ENCODE peak calls at places on chromosome 21, in seven cellular contexts. One of them, this sample, is unnamed.

GRCh38 chr21:45386728-45387371 is 18.1 kb upstream of the COL18A1 start:
- DNase-seq in foreskin fibroblast: peak
- DNase-seq in cardiac muscle cell: peak
- DNase-seq in pancreas: peak
- DNase-seq in AG04449: peak
- DNase-seq in upper lobe of left lung: no peak
- DNase-seq in OCI-LY7: no peak
- DNase-seq in this sample: no peak

GRCh38 chr21:41979751-41980369 is 26.0 kb upstream of the C2CD2 start:
- DNase-seq in cardiac muscle cell: no peak
- DNase-seq in OCI-LY7: no peak
- DNase-seq in foreskin fibroblast: peak
- DNase-seq in upper lobe of left lung: no peak
- DNase-seq in pancreas: peak
- DNase-seq in AG04449: no peak
- DNase-seq in this sample: no peak

GRCh38 chr21:34614443-34614692 is 545 bp downstream of the RCAN1 start:
- DNase-seq in cardiac muscle cell: no peak
- DNase-seq in OCI-LY7: no peak
- DNase-seq in pancreas: no peak
- DNase-seq in foreskin fibroblast: no peak
- DNase-seq in AG04449: no peak
- DNase-seq in upper lobe of left lung: no peak
- DNase-seq in this sample: no peak

GRCh38 chr21:42321845-42322244 is 6.6 kb upstream of the TFF3 start:
- DNase-seq in OCI-LY7: no peak
- DNase-seq in pancreas: no peak
- DNase-seq in cardiac muscle cell: no peak
- DNase-seq in AG04449: no peak
- DNase-seq in upper lobe of left lung: no peak
- DNase-seq in foreskin fibroblast: no peak
- DNase-seq in this sample: no peak

GRCh38 chr21:46439906-46440305 is 18.8 kb upstream of the DIP2A start:
- DNase-seq in OCI-LY7: no peak
- DNase-seq in AG04449: no peak
- DNase-seq in pancreas: no peak
- DNase-seq in foreskin fibroblast: no peak
- DNase-seq in cardiac muscle cell: no peak
- DNase-seq in upper lobe of left lung: no peak
- DNase-seq in this sample: no peak

GRCh38 chr21:45455321-45456013 is 50.5 kb downstream of the COL18A1 start:
- DNase-seq in OCI-LY7: no peak
- DNase-seq in cardiac muscle cell: peak
- DNase-seq in foreskin fibroblast: peak
- DNase-seq in AG04449: no peak
- DNase-seq in pancreas: peak
- DNase-seq in upper lobe of left lung: peak
- DNase-seq in this sample: peak

GRCh38 chr21:16942703-16943102 is 570.1 kb upstream of the CXADR start:
- DNase-seq in foreskin fibroblast: peak
- DNase-seq in upper lobe of left lung: no peak
- DNase-seq in AG04449: no peak
- DNase-seq in cardiac muscle cell: peak
- DNase-seq in OCI-LY7: no peak
- DNase-seq in pancreas: no peak
- DNase-seq in this sample: no peak

GRCh38 chr21:26766826-26767325 is 78.3 kb downstream of the ADAMTS1 start:
- DNase-seq in pancreas: no peak
- DNase-seq in AG04449: no peak
- DNase-seq in foreskin fibroblast: no peak
- DNase-seq in cardiac muscle cell: no peak
- DNase-seq in upper lobe of left lung: no peak
- DNase-seq in OCI-LY7: no peak
- DNase-seq in this sample: no peak

GRCh38 chr21:46122241-46122671 is 24.3 kb downstream of the COL6A2 start:
- DNase-seq in pancreas: no peak
- DNase-seq in upper lobe of left lung: no peak
- DNase-seq in OCI-LY7: no peak
- DNase-seq in AG04449: no peak
- DNase-seq in cardiac muscle cell: peak
- DNase-seq in foreskin fibroblast: peak
- DNase-seq in this sample: no peak

GRCh38 chr21:36097427-36098230 is 27.8 kb downstream of the CBR1 start:
- DNase-seq in foreskin fibroblast: peak
- DNase-seq in AG04449: no peak
- DNase-seq in cardiac muscle cell: no peak
- DNase-seq in upper lobe of left lung: no peak
- DNase-seq in pancreas: no peak
- DNase-seq in OCI-LY7: no peak
- DNase-seq in this sample: no peak

GRCh38 chr21:29938968-29939858 is 583 bp downstream of the GRIK1 start:
- DNase-seq in pancreas: no peak
- DNase-seq in cardiac muscle cell: peak
- DNase-seq in upper lobe of left lung: peak
- DNase-seq in AG04449: no peak
- DNase-seq in OCI-LY7: no peak
- DNase-seq in foreskin fibroblast: peak
- DNase-seq in this sample: no peak

GRCh38 chr21:44739316-44739715 is 27.9 kb upstream of the TSPEAR start:
- DNase-seq in OCI-LY7: no peak
- DNase-seq in cardiac muscle cell: no peak
- DNase-seq in upper lobe of left lung: no peak
- DNase-seq in AG04449: no peak
- DNase-seq in pancreas: no peak
- DNase-seq in foreskin fibroblast: no peak
- DNase-seq in this sample: no peak

GRCh38 chr21:44534688-44535087 is 5.3 kb downstream of the KRTAP10-1 start:
- DNase-seq in foreskin fibroblast: no peak
- DNase-seq in pancreas: no peak
- DNase-seq in OCI-LY7: no peak
- DNase-seq in upper lobe of left lung: no peak
- DNase-seq in AG04449: no peak
- DNase-seq in cardiac muscle cell: no peak
- DNase-seq in this sample: no peak

GRCh38 chr21:15063081-15063820 is 1.5 kb downstream of the NRIP1 start:
- DNase-seq in foreskin fibroblast: peak
- DNase-seq in cardiac muscle cell: peak
- DNase-seq in OCI-LY7: no peak
- DNase-seq in pancreas: no peak
- DNase-seq in upper lobe of left lung: no peak
- DNase-seq in AG04449: no peak
- DNase-seq in this sample: no peak

GRCh38 chr21:31339736-31340135 is 4.3 kb downstream of the TIAM1 start:
- DNase-seq in cardiac muscle cell: no peak
- DNase-seq in pancreas: no peak
- DNase-seq in foreskin fibroblast: no peak
- DNase-seq in OCI-LY7: no peak
- DNase-seq in upper lobe of left lung: no peak
- DNase-seq in AG04449: no peak
- DNase-seq in this sample: no peak

GRCh38 chr21:39924577-39925308 is 57.5 kb downstream of the PCP4 start:
- DNase-seq in cardiac muscle cell: no peak
- DNase-seq in upper lobe of left lung: no peak
- DNase-seq in pancreas: peak
- DNase-seq in AG04449: no peak
- DNase-seq in foreskin fibroblast: no peak
- DNase-seq in OCI-LY7: no peak
- DNase-seq in this sample: no peak

GRCh38 chr21:42193131-42193671 is 25.7 kb upstream of the ABCG1 start:
- DNase-seq in upper lobe of left lung: no peak
- DNase-seq in cardiac muscle cell: peak
- DNase-seq in pancreas: no peak
- DNase-seq in foreskin fibroblast: no peak
- DNase-seq in OCI-LY7: no peak
- DNase-seq in AG04449: no peak
- DNase-seq in this sample: no peak

GRCh38 chr21:31553461-31553860 is 106.0 kb upstream of the SOD1 start:
- DNase-seq in pancreas: no peak
- DNase-seq in upper lobe of left lung: no peak
- DNase-seq in OCI-LY7: no peak
- DNase-seq in foreskin fibroblast: no peak
- DNase-seq in cardiac muscle cell: no peak
- DNase-seq in AG04449: no peak
- DNase-seq in this sample: no peak

DNA sequence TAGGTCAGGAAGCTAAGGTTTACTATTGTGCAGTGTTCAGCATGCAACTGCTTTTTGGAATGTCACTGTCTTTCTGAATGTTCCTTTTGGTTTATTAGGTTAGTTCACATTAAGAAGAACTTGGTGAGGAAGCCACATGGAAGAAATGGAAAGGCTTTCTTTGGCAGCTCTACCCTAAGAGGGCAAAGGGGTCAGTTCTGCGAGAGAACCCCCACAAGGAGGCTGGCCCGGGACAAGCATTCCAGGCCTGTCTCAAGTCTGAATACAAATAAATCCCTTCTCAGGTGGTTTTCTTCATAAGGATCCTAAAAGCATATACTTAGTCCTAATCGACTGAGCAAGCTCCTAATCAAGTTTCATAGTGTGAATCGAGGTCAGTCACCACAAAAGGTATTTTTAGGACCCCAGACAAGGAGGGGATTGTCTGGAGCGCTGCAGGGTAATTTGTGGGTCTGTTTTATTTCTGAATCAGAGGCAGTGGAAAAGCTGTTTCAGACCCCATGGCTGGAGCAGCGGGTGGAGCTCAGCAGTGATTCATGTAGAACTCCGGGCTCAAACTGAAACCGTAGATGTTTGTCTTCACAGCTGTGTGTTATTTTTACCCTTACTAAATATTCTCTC is 63.3 kb downstream of the ERG start:
- DNase-seq in foreskin fibroblast: peak
- DNase-seq in pancreas: no peak
- DNase-seq in OCI-LY7: no peak
- DNase-seq in upper lobe of left lung: no peak
- DNase-seq in cardiac muscle cell: peak
- DNase-seq in AG04449: no peak
- DNase-seq in this sample: no peak
- H3K4me3 ChIP-seq in foreskin fibroblast: peak
- H3K4me3 ChIP-seq in pancreas: no peak
- H3K4me3 ChIP-seq in OCI-LY7: no peak
- H3K4me3 ChIP-seq in upper lobe of left lung: no peak
- H3K4me3 ChIP-seq in cardiac muscle cell: no peak
- H3K4me3 ChIP-seq in AG04449: peak
- H3K4me3 ChIP-seq in this sample: no peak

GRCh38 chr21:37371041-37371397 is 4.4 kb downstream of the DYRK1A start:
- DNase-seq in OCI-LY7: no peak
- DNase-seq in pancreas: no peak
- DNase-seq in upper lobe of left lung: no peak
- DNase-seq in AG04449: no peak
- DNase-seq in cardiac muscle cell: no peak
- DNase-seq in foreskin fibroblast: no peak
- DNase-seq in this sample: no peak

GRCh38 chr21:37367758-37368535 is 1.4 kb downstream of the DYRK1A start:
- DNase-seq in foreskin fibroblast: peak
- DNase-seq in cardiac muscle cell: peak
- DNase-seq in upper lobe of left lung: peak
- DNase-seq in AG04449: no peak
- DNase-seq in OCI-LY7: peak
- DNase-seq in pancreas: peak
- DNase-seq in this sample: no peak

GRCh38 chr21:37370152-37371040 is 3.8 kb downstream of the DYRK1A start:
- DNase-seq in pancreas: no peak
- DNase-seq in cardiac muscle cell: peak
- DNase-seq in OCI-LY7: peak
- DNase-seq in foreskin fibroblast: peak
- DNase-seq in AG04449: no peak
- DNase-seq in upper lobe of left lung: no peak
- DNase-seq in this sample: no peak

GRCh38 chr21:37368536-37369279 is 2.1 kb downstream of the DYRK1A start:
- DNase-seq in pancreas: peak
- DNase-seq in foreskin fibroblast: peak
- DNase-seq in AG04449: no peak
- DNase-seq in cardiac muscle cell: peak
- DNase-seq in upper lobe of left lung: no peak
- DNase-seq in OCI-LY7: no peak
- DNase-seq in this sample: no peak

DNA sequence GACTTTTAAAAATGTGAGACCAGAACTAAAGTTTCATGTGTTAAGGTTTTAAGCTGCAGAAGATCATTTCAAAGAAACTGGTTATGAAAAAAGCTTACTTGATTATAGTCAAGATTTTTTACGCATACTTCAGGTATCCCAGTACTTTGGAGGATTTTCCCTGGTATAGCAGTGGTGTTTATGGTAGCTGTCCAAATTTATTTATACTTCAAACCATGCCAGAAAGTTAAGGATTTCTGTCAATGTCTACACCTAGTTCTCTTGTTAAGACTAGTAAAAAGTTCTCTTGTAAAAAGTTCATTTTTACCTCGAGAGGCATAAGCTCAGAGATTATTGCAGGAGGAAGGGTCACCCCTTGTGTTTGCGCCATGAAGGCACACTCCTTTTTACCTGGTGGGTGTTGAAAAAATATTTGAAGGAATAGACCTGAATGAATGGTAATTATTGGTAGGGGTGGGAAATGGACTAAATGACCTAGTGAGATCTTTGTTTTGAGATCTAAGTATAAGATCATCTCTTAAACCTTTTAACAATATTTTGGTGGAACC is 2.8 kb downstream of the DYRK1A start:
- DNase-seq in AG04449: no peak
- DNase-seq in pancreas: no peak
- DNase-seq in upper lobe of left lung: no peak
- DNase-seq in OCI-LY7: peak
- DNase-seq in cardiac muscle cell: no peak
- DNase-seq in foreskin fibroblast: no peak
- DNase-seq in this sample: no peak
- TF ChIP-seq CTCF in AG04449: no peak
- TF ChIP-seq CTCF in pancreas: no peak
- TF ChIP-seq CTCF in upper lobe of left lung: no peak
- TF ChIP-seq CTCF in OCI-LY7: no peak
- TF ChIP-seq CTCF in cardiac muscle cell: no peak
- TF ChIP-seq CTCF in foreskin fibroblast: no peak
- TF ChIP-seq CTCF in this sample: no peak

DNA sequence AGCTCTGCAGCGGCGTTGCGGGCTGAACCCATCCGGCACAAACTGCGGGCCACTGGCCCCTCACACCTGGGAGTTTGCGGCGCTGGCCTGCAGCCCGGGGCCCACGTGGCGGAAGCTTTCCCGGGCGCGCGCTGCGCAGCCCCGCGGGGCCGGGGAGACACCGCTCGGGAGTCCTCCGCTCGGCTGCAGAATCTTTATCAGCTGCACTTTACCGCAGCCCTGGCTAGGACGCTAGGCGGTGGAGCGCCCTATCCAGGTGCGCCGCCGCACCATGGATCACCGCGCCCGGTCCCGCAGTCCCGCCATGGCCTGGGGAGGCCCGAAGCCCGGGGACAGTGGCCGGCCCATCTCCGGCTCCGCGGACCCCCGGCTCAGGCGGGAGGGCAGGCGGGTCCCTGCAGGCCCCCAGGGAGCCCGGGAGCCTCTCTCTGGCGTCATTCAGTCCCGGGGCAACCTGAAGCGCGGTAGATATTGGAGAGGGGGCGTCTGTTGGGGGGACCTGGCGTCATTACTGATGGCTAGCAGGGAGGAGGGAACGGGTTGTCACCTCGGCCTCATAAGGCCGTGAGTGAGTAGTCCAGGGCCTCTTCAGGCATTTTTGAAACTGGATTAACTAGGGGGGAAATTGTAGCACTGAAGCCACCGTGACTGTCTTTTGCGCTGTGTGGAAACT is 5.7 kb upstream of the OLIG2 start:
- DNase-seq in cardiac muscle cell: no peak
- DNase-seq in OCI-LY7: no peak
- DNase-seq in pancreas: no peak
- DNase-seq in foreskin fibroblast: no peak
- DNase-seq in AG04449: no peak
- DNase-seq in upper lobe of left lung: peak
- DNase-seq in this sample: no peak
- H3K4me3 ChIP-seq in cardiac muscle cell: peak
- H3K4me3 ChIP-seq in OCI-LY7: no peak
- H3K4me3 ChIP-seq in pancreas: peak
- H3K4me3 ChIP-seq in foreskin fibroblast: no peak
- H3K4me3 ChIP-seq in AG04449: no peak
- H3K4me3 ChIP-seq in upper lobe of left lung: peak
- H3K4me3 ChIP-seq in this sample: no peak

GRCh38 chr21:32653326-32653901 is 41.2 kb upstream of the CFAP298 start:
- DNase-seq in foreskin fibroblast: peak
- DNase-seq in AG04449: no peak
- DNase-seq in cardiac muscle cell: peak
- DNase-seq in OCI-LY7: peak
- DNase-seq in upper lobe of left lung: no peak
- DNase-seq in pancreas: peak
- DNase-seq in this sample: no peak
- TF ChIP-seq CTCF in foreskin fibroblast: peak
- TF ChIP-seq CTCF in AG04449: peak
- TF ChIP-seq CTCF in cardiac muscle cell: peak
- TF ChIP-seq CTCF in OCI-LY7: peak
- TF ChIP-seq CTCF in upper lobe of left lung: peak
- TF ChIP-seq CTCF in pancreas: peak
- TF ChIP-seq CTCF in this sample: peak